ENCODE peak calls at places on chromosomes 3 and 15, in six cellular contexts. I, F, M, K, E and Q are unnamed samples.

GRCh38 chr3:30553641-30554316 is 52.6 kb upstream of the TGFBR2 start:
- DNase-seq in I (peak; percentile 9), F (no peak), M (peak; percentile 77), K (no peak), E (no peak), Q (no peak)

GRCh38 chr15:38867556-38867955 is 302.9 kb upstream of the RASGRP1 start:
- DNase-seq in I (no peak), F (no peak), M (peak; percentile 23), K (no peak), E (no peak), Q (no peak)

GRCh38 chr3:47404955-47405790 is 24.4 kb downstream of the PTPN23 start:
- DNase-seq in I (no peak), F (no peak), M (peak; percentile 58), K (no peak), E (no peak), Q (no peak)

GRCh38 chr3:56879453-56880224 is 77.9 kb upstream of the ARHGEF3 start:
- DNase-seq in I (peak; percentile 55), F (no peak), M (peak; percentile 82), K (no peak), E (no peak), Q (peak; percentile 38)

GRCh38 chr3:55664387-55664786 is 177.3 kb upstream of the WNT5A start:
- DNase-seq in I (no peak), F (no peak), M (no peak), K (no peak), E (no peak), Q (no peak)

GRCh38 chr3:127011270-127011992 is 28.5 kb downstream of the PLXNA1 start:
- DNase-seq in I (no peak), F (no peak), M (peak; percentile 62), K (no peak), E (no peak), Q (no peak)

GRCh38 chr3:42529463-42529862 is 27.0 kb downstream of the VIPR1 start:
- DNase-seq in I (no peak), F (no peak), M (no peak), K (no peak), E (no peak), Q (no peak)

GRCh38 chr3:70927239-70927638 is 614.8 kb upstream of the MDFIC2 start:
- DNase-seq in I (no peak), F (no peak), M (no peak), K (no peak), E (no peak), Q (no peak)

GRCh38 chr3:107910713-107911259 is 180.0 kb downstream of the CD47 start:
- DNase-seq in I (no peak), F (no peak), M (no peak), K (no peak), E (peak; percentile 26), Q (no peak)

GRCh38 chr3:160287666-160288065 is 62.4 kb downstream of the C3orf80 start:
- DNase-seq in I (no peak), F (no peak), M (peak; percentile 13), K (no peak), E (no peak), Q (no peak)

GRCh38 chr3:149018247-149018646 is 26.9 kb downstream of the GYG1 start:
- DNase-seq in I (no peak), F (no peak), M (peak; percentile 78), K (no peak), E (no peak), Q (no peak)

GRCh38 chr15:65044724-65045481 is at the start of gene SLC51B:
- DNase-seq in I (no peak), F (peak; percentile 99), M (no peak), K (peak; percentile 87), E (no peak), Q (no peak)

GRCh38 chr3:126317029-126317996 is 39.9 kb downstream of the KLF15 start:
- DNase-seq in I (no peak), F (no peak), M (no peak), K (no peak), E (no peak), Q (no peak)

GRCh38 chr3:58654466-58654865 is 12.1 kb downstream of the FAM3D start:
- DNase-seq in I (no peak), F (no peak), M (no peak), K (no peak), E (no peak), Q (no peak)

GRCh38 chr3:47000198-47000815 is 20.8 kb downstream of the NBEAL2 start:
- DNase-seq in I (peak; percentile 67), F (no peak), M (peak; percentile 63), K (no peak), E (no peak), Q (no peak)